ENCODE peak calls at places on chromosomes 2 and 18, in eight cellular contexts. Y, V, T, H, P, G, W and O are unnamed samples.

GRCh38 chr2:121472465-121472993 is 58.2 kb upstream of the RNU4ATAC start:
- DNase-seq in V (no peak), T (no peak), W (no peak), P (no peak), G (no peak), H (no peak), Y (no peak), O (no peak)

GRCh38 chr2:235564884-235565530 is 71.2 kb downstream of the AGAP1 start:
- DNase-seq in P (no peak), T (no peak), H (no peak), Y (no peak), W (no peak), G (no peak), V (no peak), O (no peak)

GRCh38 chr2:176110975-176111663 is 4.0 kb downstream of the HOXD11 start:
- DNase-seq in W (peak), T (no peak), V (peak), P (no peak), G (no peak), H (peak), Y (peak), O (no peak)

GRCh38 chr2:232528746-232529445 is 2.9 kb downstream of the CHRND start:
- DNase-seq in H (no peak), T (peak), P (no peak), V (no peak), G (no peak), W (no peak), Y (no peak), O (no peak)

GRCh38 chr2:106193491-106193976 is 567 bp downstream of the UXS1 start:
- DNase-seq in W (no peak), T (peak), G (no peak), P (peak), V (no peak), Y (peak), H (peak), O (peak)

GRCh38 chr2:222646008-222646407 is 9.9 kb downstream of the FARSB start:
- DNase-seq in W (no peak), V (no peak), P (no peak), T (no peak), G (no peak), Y (no peak), H (no peak), O (no peak)

GRCh38 chr2:235747868-235748144 is 254.0 kb downstream of the AGAP1 start:
- DNase-seq in G (no peak), V (peak), H (no peak), W (no peak), T (no peak), Y (peak), P (no peak), O (no peak)

GRCh38 chr18:68944826-68945225 is 146.9 kb downstream of the CCDC102B start:
- DNase-seq in V (no peak), Y (no peak), P (no peak), W (no peak), H (no peak), T (no peak), G (no peak), O (no peak)

GRCh38 chr2:184906709-184907108 is 308.4 kb downstream of the ZNF804A start:
- DNase-seq in Y (no peak), G (no peak), H (no peak), T (no peak), W (no peak), P (no peak), V (peak), O (no peak)

GRCh38 chr2:125095826-125096225 is 1070.7 kb downstream of the CNTNAP5 start:
- DNase-seq in W (no peak), G (no peak), H (no peak), Y (peak), V (no peak), P (no peak), T (no peak), O (no peak)

GRCh38 chr18:68960355-68960754 is 162.5 kb downstream of the CCDC102B start:
- DNase-seq in Y (peak), T (no peak), V (peak), G (no peak), W (no peak), H (no peak), P (no peak), O (no peak)

GRCh38 chr2:172674034-172674967 is 61.3 kb upstream of the RAPGEF4 start:
- DNase-seq in V (peak), P (peak), T (peak), H (peak), W (no peak), Y (no peak), G (no peak), O (peak)
- TF ChIP-seq CTCF in V (peak), P (peak), T (peak), H (peak), W (no peak), Y (no peak), G (peak), O (peak)

DNA sequence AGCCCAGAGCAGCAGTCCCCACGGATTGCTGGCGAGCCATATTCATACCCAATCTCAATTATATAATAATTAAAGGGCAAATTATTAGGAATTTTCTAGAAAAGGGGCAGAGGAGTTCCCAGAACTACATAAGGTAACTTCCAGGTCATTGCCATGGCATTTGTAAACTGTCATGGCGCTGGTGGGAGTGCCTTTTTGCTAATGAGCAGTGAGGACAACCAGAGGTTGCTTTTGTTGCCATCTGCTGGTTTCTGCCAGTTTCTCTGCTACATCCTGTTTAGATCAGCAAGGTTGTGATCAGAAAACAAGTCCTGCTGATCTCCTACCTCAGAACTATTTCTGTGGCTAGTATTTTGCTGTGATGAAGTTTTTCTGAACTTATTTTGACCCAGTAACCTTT is 159.8 kb upstream of the PIEZO2 start:
- DNase-seq in T (no peak), P (no peak), G (no peak), W (peak), H (no peak), Y (peak), V (peak), O (no peak)
- TF ChIP-seq CTCF in T (no peak), P (no peak), G (no peak), W (no peak), H (no peak), Y (no peak), V (peak), O (no peak)

GRCh38 chr2:160291382-160291781 is 91.3 kb upstream of the ITGB6 start:
- DNase-seq in W (no peak), V (no peak), G (no peak), T (no peak), H (no peak), P (no peak), Y (no peak), O (no peak)
- TF ChIP-seq CTCF in W (no peak), V (peak), G (no peak), T (peak), H (no peak), P (no peak), Y (no peak), O (peak)

GRCh38 chr2:15043336-15044058 is 411.0 kb downstream of the LRATD1 start:
- DNase-seq in V (no peak), Y (peak), G (no peak), H (no peak), T (no peak), P (no peak), W (no peak), O (no peak)

GRCh38 chr2:15047184-15047583 is 414.7 kb downstream of the LRATD1 start:
- DNase-seq in W (no peak), G (no peak), P (no peak), T (no peak), Y (peak), H (no peak), V (no peak), O (no peak)

GRCh38 chr2:15049096-15049993 is 416.8 kb downstream of the LRATD1 start:
- DNase-seq in G (no peak), P (no peak), W (no peak), H (no peak), V (no peak), Y (no peak), T (no peak), O (no peak)

GRCh38 chr2:15050483-15050882 is 418.0 kb downstream of the LRATD1 start:
- DNase-seq in V (no peak), H (no peak), Y (peak), P (no peak), W (no peak), G (no peak), T (no peak), O (no peak)

GRCh38 chr2:15048000-15048399 is 415.5 kb downstream of the LRATD1 start:
- DNase-seq in G (no peak), H (no peak), P (no peak), Y (no peak), T (no peak), W (no peak), V (no peak), O (no peak)
- TF ChIP-seq CTCF in G (no peak), H (no peak), P (no peak), Y (no peak), T (no peak), W (no peak), V (no peak), O (no peak)

GRCh38 chr18:5417342-5417741 is 121.8 kb upstream of the ZBTB14 start:
- DNase-seq in H (no peak), Y (no peak), T (no peak), G (no peak), V (peak), W (no peak), P (no peak), O (no peak)

GRCh38 chr18:5416112-5416511 is 120.6 kb upstream of the ZBTB14 start:
- DNase-seq in P (no peak), Y (no peak), T (no peak), G (no peak), V (no peak), H (no peak), W (no peak), O (no peak)

GRCh38 chr18:5414546-5414945 is 119.0 kb upstream of the ZBTB14 start:
- DNase-seq in V (no peak), Y (no peak), W (no peak), G (no peak), T (no peak), H (peak), P (no peak), O (no peak)

GRCh38 chr18:5415035-5415434 is 119.5 kb upstream of the ZBTB14 start:
- DNase-seq in W (no peak), P (no peak), Y (no peak), T (no peak), V (no peak), G (no peak), H (no peak), O (no peak)

DNA sequence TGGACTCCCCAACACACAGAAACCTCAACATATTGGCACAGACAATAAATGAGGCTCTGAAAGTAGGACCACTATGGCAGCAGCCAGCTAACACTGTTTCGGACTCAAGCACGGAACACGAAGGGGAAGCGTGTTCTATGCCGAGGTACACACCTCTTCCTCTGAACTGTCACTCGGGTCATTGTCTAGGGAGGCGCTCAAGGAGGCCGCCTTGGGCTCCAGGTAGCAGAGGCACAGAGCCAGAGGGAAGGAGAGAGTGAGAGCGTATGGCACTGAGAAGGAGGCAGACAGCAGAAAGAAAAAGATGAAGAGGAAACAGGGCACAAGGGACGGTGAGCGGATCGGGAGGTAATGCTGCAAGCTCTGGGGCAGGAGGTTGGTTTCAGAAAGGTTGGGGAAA is 120.1 kb upstream of the ZBTB14 start:
- DNase-seq in W (no peak), V (no peak), T (no peak), P (no peak), Y (no peak), G (no peak), H (no peak), O (no peak)
- TF ChIP-seq CTCF in W (no peak), V (no peak), T (no peak), P (no peak), Y (no peak), G (no peak), H (no peak), O (no peak)